ENCODE peak calls at places on chromosomes 1 and 21, in seven cellular contexts. One of them, this sample, is unnamed.
A peak's percentile ranks its signal among the peaks of the same experiment; 100 is the strongest.

GRCh38 chr21:38297193-38297592 is 40.4 kb downstream of the KCNJ15 start:
- DNase-seq in esophagus squamous epithelium: no peak
- DNase-seq in A673: no peak
- DNase-seq in OCI-LY7: no peak
- DNase-seq in Peyer's patch: no peak
- DNase-seq in H1: no peak
- DNase-seq in CD4-positive, alpha-beta memory T cell: no peak
- DNase-seq in this sample: no peak

GRCh38 chr1:26278835-26279597 is 870 bp upstream of the SH3BGRL3 start:
- DNase-seq in esophagus squamous epithelium: no peak
- DNase-seq in A673: no peak
- DNase-seq in OCI-LY7: peak; percentile 33
- DNase-seq in Peyer's patch: peak; percentile 74
- DNase-seq in H1: no peak
- DNase-seq in CD4-positive, alpha-beta memory T cell: no peak
- DNase-seq in this sample: peak; percentile 12

GRCh38 chr1:37752583-37753471 is 12.1 kb downstream of the EPHA10 start:
- DNase-seq in esophagus squamous epithelium: no peak
- DNase-seq in A673: no peak
- DNase-seq in OCI-LY7: no peak
- DNase-seq in Peyer's patch: peak; percentile 73
- DNase-seq in H1: peak; percentile 73
- DNase-seq in CD4-positive, alpha-beta memory T cell: no peak
- DNase-seq in this sample: no peak

GRCh38 chr1:37096523-37096922 is 62.2 kb upstream of the GRIK3 start:
- DNase-seq in esophagus squamous epithelium: no peak
- DNase-seq in A673: peak; percentile 27
- DNase-seq in OCI-LY7: peak; percentile 50
- DNase-seq in Peyer's patch: no peak
- DNase-seq in H1: peak; percentile 63
- DNase-seq in CD4-positive, alpha-beta memory T cell: no peak
- DNase-seq in this sample: no peak

GRCh38 chr21:17668479-17668878 is 55.8 kb upstream of the BTG3 start:
- DNase-seq in esophagus squamous epithelium: no peak
- DNase-seq in A673: no peak
- DNase-seq in OCI-LY7: no peak
- DNase-seq in Peyer's patch: no peak
- DNase-seq in H1: no peak
- DNase-seq in CD4-positive, alpha-beta memory T cell: no peak
- DNase-seq in this sample: no peak

GRCh38 chr1:17540255-17541001 is 930 bp downstream of the ARHGEF10L start:
- DNase-seq in esophagus squamous epithelium: no peak
- DNase-seq in A673: no peak
- DNase-seq in OCI-LY7: no peak
- DNase-seq in Peyer's patch: no peak
- DNase-seq in H1: peak; percentile 90
- DNase-seq in CD4-positive, alpha-beta memory T cell: no peak
- DNase-seq in this sample: no peak

GRCh38 chr1:119141020-119141424 is 569 bp upstream of the WARS2 start:
- DNase-seq in esophagus squamous epithelium: no peak
- DNase-seq in A673: peak; percentile 65
- DNase-seq in OCI-LY7: peak; percentile 26
- DNase-seq in Peyer's patch: no peak
- DNase-seq in H1: peak; percentile 66
- DNase-seq in CD4-positive, alpha-beta memory T cell: peak; percentile 41
- DNase-seq in this sample: peak; percentile 26

GRCh38 chr1:65994223-65994622 is 201.5 kb downstream of the PDE4B start:
- DNase-seq in esophagus squamous epithelium: no peak
- DNase-seq in A673: no peak
- DNase-seq in OCI-LY7: no peak
- DNase-seq in Peyer's patch: no peak
- DNase-seq in H1: no peak
- DNase-seq in CD4-positive, alpha-beta memory T cell: no peak
- DNase-seq in this sample: no peak

GRCh38 chr1:189775343-189775742 is 702.3 kb downstream of the BRINP3 start:
- DNase-seq in esophagus squamous epithelium: no peak
- DNase-seq in A673: peak; percentile 45
- DNase-seq in OCI-LY7: no peak
- DNase-seq in Peyer's patch: no peak
- DNase-seq in H1: no peak
- DNase-seq in CD4-positive, alpha-beta memory T cell: no peak
- DNase-seq in this sample: no peak

GRCh38 chr21:45872471-45872870 is 109.1 kb upstream of the COL6A1 start:
- DNase-seq in esophagus squamous epithelium: no peak
- DNase-seq in A673: no peak
- DNase-seq in OCI-LY7: no peak
- DNase-seq in Peyer's patch: no peak
- DNase-seq in H1: no peak
- DNase-seq in CD4-positive, alpha-beta memory T cell: no peak
- DNase-seq in this sample: no peak

GRCh38 chr1:236143104-236143948 is 987 bp downstream of the GPR137B start:
- DNase-seq in esophagus squamous epithelium: no peak
- DNase-seq in A673: no peak
- DNase-seq in OCI-LY7: no peak
- DNase-seq in Peyer's patch: no peak
- DNase-seq in H1: no peak
- DNase-seq in CD4-positive, alpha-beta memory T cell: no peak
- DNase-seq in this sample: no peak

GRCh38 chr1:206662396-206663092 is 22.2 kb upstream of the MAPKAPK2 start:
- DNase-seq in esophagus squamous epithelium: no peak
- DNase-seq in A673: no peak
- DNase-seq in OCI-LY7: no peak
- DNase-seq in Peyer's patch: no peak
- DNase-seq in H1: no peak
- DNase-seq in CD4-positive, alpha-beta memory T cell: no peak
- DNase-seq in this sample: no peak

GRCh38 chr1:206660136-206660535 is 24.6 kb upstream of the MAPKAPK2 start:
- DNase-seq in esophagus squamous epithelium: no peak
- DNase-seq in A673: no peak
- DNase-seq in OCI-LY7: no peak
- DNase-seq in Peyer's patch: no peak
- DNase-seq in H1: no peak
- DNase-seq in CD4-positive, alpha-beta memory T cell: no peak
- DNase-seq in this sample: no peak

GRCh38 chr1:206663832-206664652 is 20.7 kb upstream of the MAPKAPK2 start:
- DNase-seq in esophagus squamous epithelium: no peak
- DNase-seq in A673: peak; percentile 79
- DNase-seq in OCI-LY7: peak; percentile 81
- DNase-seq in Peyer's patch: no peak
- DNase-seq in H1: peak; percentile 92
- DNase-seq in CD4-positive, alpha-beta memory T cell: peak; percentile 64
- DNase-seq in this sample: peak; percentile 62

GRCh38 chr1:206658981-206659273 is 23.6 kb downstream of the DYRK3 start:
- DNase-seq in esophagus squamous epithelium: no peak
- DNase-seq in A673: no peak
- DNase-seq in OCI-LY7: no peak
- DNase-seq in Peyer's patch: no peak
- DNase-seq in H1: no peak
- DNase-seq in CD4-positive, alpha-beta memory T cell: no peak
- DNase-seq in this sample: no peak

DNA sequence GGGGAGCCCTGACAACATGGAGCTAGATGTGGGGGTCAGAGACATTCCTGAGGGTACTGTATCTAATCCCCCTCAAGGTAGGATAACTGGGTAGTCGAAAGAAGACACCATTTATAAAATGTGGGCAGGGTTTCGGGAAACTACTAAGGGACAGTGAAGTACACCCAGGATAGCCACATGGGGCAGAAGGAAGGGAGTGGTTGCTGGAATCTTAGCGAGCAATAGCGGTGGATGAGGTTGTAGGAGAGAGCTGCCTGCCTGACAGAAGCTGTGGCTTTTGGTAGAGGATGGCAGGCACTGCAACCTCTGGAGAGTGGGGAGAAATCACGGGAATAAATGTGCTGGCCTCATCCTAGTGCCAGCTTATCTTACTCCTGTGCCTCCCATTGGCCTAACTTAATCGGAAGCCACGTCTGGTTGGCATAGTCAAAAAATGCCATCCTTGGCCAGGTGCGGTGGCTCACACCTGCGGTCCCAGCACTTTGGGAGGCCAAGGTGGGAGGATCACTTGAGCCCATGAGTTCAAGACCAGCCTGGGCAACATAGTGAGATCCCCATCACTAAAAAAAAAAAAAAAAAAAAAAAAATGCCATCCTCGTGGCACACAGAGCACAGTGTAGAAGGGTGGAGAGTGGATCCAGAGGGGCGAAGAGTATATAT is 23.4 kb upstream of the MAPKAPK2 start:
- DNase-seq in esophagus squamous epithelium: no peak
- DNase-seq in A673: no peak
- DNase-seq in OCI-LY7: no peak
- DNase-seq in Peyer's patch: no peak
- DNase-seq in H1: no peak
- DNase-seq in CD4-positive, alpha-beta memory T cell: no peak
- DNase-seq in this sample: no peak
- H3K27ac ChIP-seq in esophagus squamous epithelium: no peak overlapping the region
- H3K27ac ChIP-seq in A673: no peak overlapping the region
- H3K27ac ChIP-seq in OCI-LY7: no peak overlapping the region
- H3K27ac ChIP-seq in Peyer's patch: no peak overlapping the region
- H3K27ac ChIP-seq in H1: no peak overlapping the region
- H3K27ac ChIP-seq in CD4-positive, alpha-beta memory T cell: no peak overlapping the region
- H3K27ac ChIP-seq in this sample: no peak overlapping the region

DNA sequence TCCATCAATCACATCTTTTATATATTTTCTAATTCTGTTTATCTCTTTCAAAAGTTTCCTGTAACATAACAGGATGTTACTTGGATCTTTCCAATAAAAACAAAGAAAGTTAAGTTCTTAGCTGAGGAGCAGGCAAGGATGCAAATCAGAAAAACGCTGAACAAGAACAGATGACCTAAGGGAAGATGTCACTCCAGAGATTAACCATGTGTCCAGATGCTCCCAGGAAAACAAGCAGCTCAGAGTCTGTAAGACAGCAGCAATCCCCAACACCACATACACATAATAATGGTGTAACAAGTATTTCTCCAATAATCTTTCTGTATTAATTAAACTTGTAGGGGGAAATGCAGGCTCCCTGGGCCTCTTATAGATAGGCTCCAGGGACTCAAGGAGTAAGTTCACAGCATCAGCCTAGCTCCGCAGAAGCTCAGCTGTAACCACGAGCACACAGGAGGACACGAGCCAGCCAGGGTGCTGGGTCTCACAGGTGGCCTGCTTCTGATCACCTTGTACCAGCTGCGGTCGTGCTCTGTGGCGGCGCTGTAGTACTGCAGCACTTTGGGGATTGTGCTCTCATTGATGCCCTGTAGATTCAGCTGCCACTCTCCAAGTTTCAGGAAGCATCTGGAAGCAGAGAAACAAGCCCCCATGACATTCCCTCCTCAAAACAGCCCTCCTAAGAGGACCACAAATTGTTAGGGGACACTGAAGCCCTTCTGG is 33.1 kb upstream of the EXOSC10 start:
- DNase-seq in esophagus squamous epithelium: no peak
- DNase-seq in A673: no peak
- DNase-seq in OCI-LY7: no peak
- DNase-seq in Peyer's patch: no peak
- DNase-seq in H1: no peak
- DNase-seq in CD4-positive, alpha-beta memory T cell: no peak
- DNase-seq in this sample: no peak
- H3K27ac ChIP-seq in esophagus squamous epithelium: no peak overlapping the region
- H3K27ac ChIP-seq in A673: no peak overlapping the region
- H3K27ac ChIP-seq in OCI-LY7: no peak overlapping the region
- H3K27ac ChIP-seq in Peyer's patch: no peak overlapping the region
- H3K27ac ChIP-seq in H1: no peak overlapping the region
- H3K27ac ChIP-seq in CD4-positive, alpha-beta memory T cell: no peak overlapping the region
- H3K27ac ChIP-seq in this sample: no peak overlapping the region

GRCh38 chr1:213724640-213725536 is 262.9 kb upstream of the PROX1 start:
- DNase-seq in esophagus squamous epithelium: no peak
- DNase-seq in A673: peak; percentile 12
- DNase-seq in OCI-LY7: no peak
- DNase-seq in Peyer's patch: no peak
- DNase-seq in H1: no peak
- DNase-seq in CD4-positive, alpha-beta memory T cell: no peak
- DNase-seq in this sample: no peak
- H3K27ac ChIP-seq in esophagus squamous epithelium: no peak overlapping the region
- H3K27ac ChIP-seq in A673: no peak overlapping the region
- H3K27ac ChIP-seq in OCI-LY7: no peak overlapping the region
- H3K27ac ChIP-seq in Peyer's patch: no peak overlapping the region
- H3K27ac ChIP-seq in H1: no peak overlapping the region
- H3K27ac ChIP-seq in CD4-positive, alpha-beta memory T cell: no peak overlapping the region
- H3K27ac ChIP-seq in this sample: no peak overlapping the region

GRCh38 chr1:104466068-104466467 is 716.4 kb downstream of the AMY1C start:
- DNase-seq in esophagus squamous epithelium: no peak
- DNase-seq in A673: no peak
- DNase-seq in OCI-LY7: no peak
- DNase-seq in Peyer's patch: no peak
- DNase-seq in H1: no peak
- DNase-seq in CD4-positive, alpha-beta memory T cell: no peak
- DNase-seq in this sample: no peak
- H3K27ac ChIP-seq in esophagus squamous epithelium: no peak overlapping the region
- H3K27ac ChIP-seq in A673: no peak overlapping the region
- H3K27ac ChIP-seq in OCI-LY7: no peak overlapping the region
- H3K27ac ChIP-seq in Peyer's patch: no peak overlapping the region
- H3K27ac ChIP-seq in H1: no peak overlapping the region
- H3K27ac ChIP-seq in CD4-positive, alpha-beta memory T cell: no peak overlapping the region
- H3K27ac ChIP-seq in this sample: no peak overlapping the region

DNA sequence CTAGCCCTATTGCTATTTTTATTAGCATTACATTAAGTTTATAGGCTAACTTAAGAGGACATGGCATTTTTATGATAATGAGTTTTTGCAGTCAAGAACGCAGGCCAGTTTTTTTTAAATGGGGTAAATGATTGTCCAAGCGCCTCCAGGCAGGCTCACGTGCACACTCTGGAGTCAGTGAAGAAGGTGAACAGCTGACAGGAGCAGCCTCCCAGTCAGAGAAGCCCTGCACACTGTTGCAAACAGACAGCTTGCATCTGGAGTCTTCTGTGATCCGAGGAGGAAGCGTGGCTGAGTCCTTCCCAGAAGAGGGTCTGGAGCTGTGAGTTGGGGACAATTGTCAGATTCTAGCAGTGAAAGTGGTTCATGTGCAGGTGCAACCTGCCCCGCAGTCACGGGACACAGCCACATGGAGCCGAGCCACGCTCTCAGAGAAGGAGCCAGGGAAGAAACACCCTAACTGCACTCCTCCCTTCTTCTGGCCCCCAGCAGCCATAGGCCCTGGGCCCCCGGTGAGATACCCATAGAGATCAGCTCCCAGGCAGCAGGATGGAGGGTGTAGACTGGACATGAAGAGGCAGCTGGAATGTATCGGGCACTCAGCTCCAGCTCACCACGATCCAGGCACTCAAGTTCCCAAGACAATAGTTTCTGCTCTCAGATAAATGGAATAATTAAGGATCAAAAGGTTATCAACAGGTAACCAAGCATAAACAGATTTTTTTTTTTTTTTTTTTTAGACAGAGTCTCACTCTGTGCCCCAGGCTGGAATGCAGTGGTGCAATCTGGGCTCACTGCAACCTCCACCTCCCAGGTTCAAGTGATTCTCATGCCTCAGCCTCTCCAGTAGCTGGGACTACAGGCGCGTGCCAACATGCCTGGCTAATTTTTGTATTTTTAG is 26.4 kb downstream of the CAPN2 start:
- DNase-seq in esophagus squamous epithelium: no peak
- DNase-seq in A673: no peak
- DNase-seq in OCI-LY7: no peak
- DNase-seq in Peyer's patch: peak; percentile 74
- DNase-seq in H1: no peak
- DNase-seq in CD4-positive, alpha-beta memory T cell: no peak
- DNase-seq in this sample: no peak
- H3K27ac ChIP-seq in esophagus squamous epithelium: peak overlapping the region; percentile 86
- H3K27ac ChIP-seq in A673: no peak overlapping the region
- H3K27ac ChIP-seq in OCI-LY7: no peak overlapping the region
- H3K27ac ChIP-seq in Peyer's patch: no peak overlapping the region
- H3K27ac ChIP-seq in H1: no peak overlapping the region
- H3K27ac ChIP-seq in CD4-positive, alpha-beta memory T cell: no peak overlapping the region
- H3K27ac ChIP-seq in this sample: no peak overlapping the region

This sample was measured in CD4-positive, alpha-beta T cell.